ENCODE peak calls at places on chromosomes 11 and 22, in four cellular contexts. Q, W, A and H are unnamed samples.

GRCh38 chr11:114482114-114482513 is 42.8 kb downstream of the REXO2 start:
- DNase-seq in W (no peak), A (no peak), Q (no peak), H (no peak)

GRCh38 chr22:38239101-38239761 is 33.6 kb downstream of the TMEM184B start:
- DNase-seq in W (peak; percentile 85), A (peak; percentile 89), Q (peak; percentile 31), H (no peak)

GRCh38 chr11:20131744-20132666 is 28.3 kb downstream of the DBX1 start:
- DNase-seq in Q (peak; percentile 21), A (peak; percentile 66), W (peak; percentile 80), H (peak; percentile 45)

GRCh38 chr11:24457985-24458384 is 38.9 kb upstream of the LUZP2 start:
- DNase-seq in W (no peak), A (no peak), Q (no peak), H (no peak)

GRCh38 chr11:45472713-45473317 is 186.7 kb upstream of the SYT13 start:
- DNase-seq in A (no peak), Q (peak; percentile 6), W (no peak), H (no peak)

GRCh38 chr22:28112548-28113043 is 193.5 kb upstream of the PITPNB start:
- DNase-seq in A (peak; percentile 53), Q (peak; percentile 8), W (peak; percentile 54), H (peak; percentile 51)

GRCh38 chr22:33747576-33748180 is 172.6 kb downstream of the LARGE1 start:
- DNase-seq in Q (no peak), A (no peak), W (no peak), H (no peak)

GRCh38 chr22:42595434-42595833 is 19.2 kb downstream of the POLDIP3 start:
- DNase-seq in Q (no peak), W (no peak), A (no peak), H (peak; percentile 49)

GRCh38 chr11:19811391-19811790 is 98.8 kb downstream of the NAV2 start:
- DNase-seq in Q (no peak), W (peak; percentile 39), A (no peak), H (no peak)

GRCh38 chr11:35662649-35663407 is at the start of gene TRIM44:
- DNase-seq in W (peak; percentile 80), Q (peak; percentile 80), A (peak; percentile 87), H (peak; percentile 88)

GRCh38 chr22:23023294-23023693 is 47.0 kb upstream of the GNAZ start:
- DNase-seq in W (no peak), Q (no peak), A (no peak), H (no peak)

GRCh38 chr11:69905202-69905535 is 86.0 kb upstream of the FGF3 start:
- DNase-seq in W (no peak), Q (no peak), A (no peak), H (no peak)

GRCh38 chr11:50088231-50088630 is 55.6 kb downstream of the OR4C45 start:
- DNase-seq in W (no peak), Q (no peak), A (no peak), H (no peak)

GRCh38 chr11:67071420-67072284 is 15.0 kb downstream of the RHOD start:
- DNase-seq in W (peak; percentile 87), A (peak; percentile 53), Q (no peak), H (peak; percentile 74)

GRCh38 chr22:23094695-23095466 is 24.6 kb downstream of the GNAZ start:
- DNase-seq in A (no peak), Q (no peak), W (no peak), H (no peak)

GRCh38 chr11:82895437-82896091 is 4.7 kb downstream of the PRCP start:
- DNase-seq in W (no peak), A (no peak), Q (no peak), H (no peak)

GRCh38 chr11:69449320-69450063 is 32.0 kb upstream of the LINC01488 start:
- DNase-seq in A (peak; percentile 51), W (peak; percentile 95), Q (no peak), H (peak; percentile 80)

GRCh38 chr11:116033931-116034553 is 529.8 kb upstream of the CADM1 start:
- DNase-seq in A (no peak), W (no peak), Q (no peak), H (no peak)